ENCODE peak calls at places on chromosomes 13 and 19, in four cellular contexts. One of them, this sample, is unnamed.

GRCh38 chr13:23979361-23980159 is 82.3 kb upstream of the C1QTNF9B start:
- DNase-seq in IMR-90: peak; percentile 82
- DNase-seq in neuronal stem cell: peak; percentile 65
- DNase-seq in mesenchymal stem cell: peak; percentile 85
- DNase-seq in this sample: peak; percentile 54

GRCh38 chr13:104086759-104087158 is 1020.5 kb upstream of the SLC10A2 start:
- DNase-seq in neuronal stem cell: no peak
- DNase-seq in mesenchymal stem cell: peak; percentile 8
- DNase-seq in IMR-90: peak; percentile 46
- DNase-seq in this sample: peak; percentile 47

GRCh38 chr19:38932425-38933179 is 1.9 kb downstream of the MRPS12 start:
- DNase-seq in neuronal stem cell: no peak
- DNase-seq in mesenchymal stem cell: peak; percentile 59
- DNase-seq in IMR-90: peak; percentile 44
- DNase-seq in this sample: peak; percentile 17

GRCh38 chr19:16365300-16365996 is 40.8 kb downstream of the KLF2 start:
- DNase-seq in neuronal stem cell: no peak
- DNase-seq in mesenchymal stem cell: no peak
- DNase-seq in IMR-90: no peak
- DNase-seq in this sample: no peak

GRCh38 chr13:109938255-109938936 is 152.0 kb upstream of the IRS2 start:
- DNase-seq in IMR-90: peak; percentile 93
- DNase-seq in mesenchymal stem cell: no peak
- DNase-seq in neuronal stem cell: no peak
- DNase-seq in this sample: no peak

GRCh38 chr13:98820744-98821371 is 68.4 kb upstream of the SLC15A1 start:
- DNase-seq in mesenchymal stem cell: no peak
- DNase-seq in neuronal stem cell: no peak
- DNase-seq in IMR-90: no peak
- DNase-seq in this sample: no peak

GRCh38 chr19:342801-343421 is 1.7 kb downstream of the MIER2 start:
- DNase-seq in IMR-90: peak; percentile 93
- DNase-seq in mesenchymal stem cell: peak; percentile 91
- DNase-seq in neuronal stem cell: no peak
- DNase-seq in this sample: no peak

GRCh38 chr13:91406619-91407018 is 8.2 kb downstream of the GPC5 start:
- DNase-seq in IMR-90: peak; percentile 35
- DNase-seq in neuronal stem cell: peak; percentile 30
- DNase-seq in mesenchymal stem cell: peak; percentile 45
- DNase-seq in this sample: peak; percentile 57

GRCh38 chr13:112716841-112717520 is 27.1 kb downstream of the ATP11A start:
- DNase-seq in mesenchymal stem cell: no peak
- DNase-seq in IMR-90: no peak
- DNase-seq in neuronal stem cell: no peak
- DNase-seq in this sample: no peak

GRCh38 chr13:30406779-30407416 is 15.4 kb upstream of the UBE2L5 start:
- DNase-seq in IMR-90: no peak
- DNase-seq in neuronal stem cell: no peak
- DNase-seq in mesenchymal stem cell: no peak
- DNase-seq in this sample: no peak

GRCh38 chr13:66492479-66492878 is 737.7 kb downstream of the PCDH9 start:
- DNase-seq in neuronal stem cell: no peak
- DNase-seq in IMR-90: no peak
- DNase-seq in mesenchymal stem cell: no peak
- DNase-seq in this sample: no peak

GRCh38 chr19:39996218-39996810 is 546 bp upstream of the ZNF546 start:
- DNase-seq in mesenchymal stem cell: peak; percentile 82
- DNase-seq in IMR-90: peak; percentile 70
- DNase-seq in neuronal stem cell: no peak
- DNase-seq in this sample: no peak

GRCh38 chr19:40567040-40567749 is 9.5 kb upstream of the SHKBP1 start:
- DNase-seq in mesenchymal stem cell: no peak
- DNase-seq in neuronal stem cell: no peak
- DNase-seq in IMR-90: no peak
- DNase-seq in this sample: no peak

GRCh38 chr19:53019684-53020083 is 6.0 kb downstream of the ERVV-1 start:
- DNase-seq in mesenchymal stem cell: no peak
- DNase-seq in IMR-90: no peak
- DNase-seq in neuronal stem cell: no peak
- DNase-seq in this sample: no peak

GRCh38 chr19:3968556-3969434 is 2.1 kb downstream of the DAPK3 start:
- DNase-seq in mesenchymal stem cell: peak; percentile 100
- DNase-seq in IMR-90: peak; percentile 100
- DNase-seq in neuronal stem cell: peak; percentile 97
- DNase-seq in this sample: peak; percentile 96

GRCh38 chr19:16075430-16076153 is 703 bp upstream of the TPM4 start:
- DNase-seq in neuronal stem cell: no peak
- DNase-seq in IMR-90: no peak
- DNase-seq in mesenchymal stem cell: no peak
- DNase-seq in this sample: peak; percentile 28

GRCh38 chr13:106617561-106617960 is 49.6 kb upstream of the ARGLU1 start:
- DNase-seq in IMR-90: peak; percentile 39
- DNase-seq in mesenchymal stem cell: no peak
- DNase-seq in neuronal stem cell: peak; percentile 35
- DNase-seq in this sample: no peak

GRCh38 chr13:20191902-20192469 is 752 bp downstream of the GJB2 start:
- DNase-seq in neuronal stem cell: no peak
- DNase-seq in mesenchymal stem cell: peak; percentile 24
- DNase-seq in IMR-90: no peak
- DNase-seq in this sample: peak; percentile 20

GRCh38 chr19:18999896-19000620 is 33.3 kb downstream of the SUGP2 start:
- DNase-seq in neuronal stem cell: no peak
- DNase-seq in IMR-90: peak; percentile 10
- DNase-seq in mesenchymal stem cell: peak; percentile 15
- DNase-seq in this sample: no peak

GRCh38 chr13:51895906-51896888 is 34.4 kb downstream of the CCDC70 start:
- DNase-seq in neuronal stem cell: peak; percentile 26
- DNase-seq in mesenchymal stem cell: peak; percentile 64
- DNase-seq in IMR-90: peak; percentile 61
- DNase-seq in this sample: peak; percentile 69

GRCh38 chr19:30068528-30069395 is 126.7 kb downstream of the URI1 start:
- DNase-seq in neuronal stem cell: no peak
- DNase-seq in mesenchymal stem cell: no peak
- DNase-seq in IMR-90: no peak
- DNase-seq in this sample: no peak

GRCh38 chr13:45367358-45367757 is 26.4 kb upstream of the TPT1 start:
- DNase-seq in mesenchymal stem cell: peak; percentile 74
- DNase-seq in neuronal stem cell: no peak
- DNase-seq in IMR-90: peak; percentile 94
- DNase-seq in this sample: peak; percentile 76

GRCh38 chr19:46818812-46819211 is 30.4 kb upstream of the SLC1A5 start:
- DNase-seq in mesenchymal stem cell: no peak
- DNase-seq in IMR-90: peak; percentile 33
- DNase-seq in neuronal stem cell: no peak
- DNase-seq in this sample: no peak

GRCh38 chr19:5765220-5765619 is 19.3 kb downstream of the PRR22 start:
- DNase-seq in IMR-90: no peak
- DNase-seq in neuronal stem cell: no peak
- DNase-seq in mesenchymal stem cell: no peak
- DNase-seq in this sample: no peak

GRCh38 chr19:42207767-42208259 is 9.7 kb downstream of the DEDD2 start:
- DNase-seq in neuronal stem cell: no peak
- DNase-seq in IMR-90: peak; percentile 89
- DNase-seq in mesenchymal stem cell: peak; percentile 89
- DNase-seq in this sample: no peak

GRCh38 chr13:35630551-35631275 is 154.2 kb upstream of the MAB21L1 start:
- DNase-seq in mesenchymal stem cell: peak; percentile 52
- DNase-seq in neuronal stem cell: peak; percentile 32
- DNase-seq in IMR-90: peak; percentile 70
- DNase-seq in this sample: peak; percentile 71

GRCh38 chr13:48412881-48413351 is at the start of gene LPAR6:
- DNase-seq in IMR-90: peak; percentile 73
- DNase-seq in mesenchymal stem cell: peak; percentile 87
- DNase-seq in neuronal stem cell: no peak
- DNase-seq in this sample: no peak

GRCh38 chr13:95564091-95564490 is 11.6 kb downstream of the CLDN10 start:
- DNase-seq in neuronal stem cell: no peak
- DNase-seq in mesenchymal stem cell: no peak
- DNase-seq in IMR-90: no peak
- DNase-seq in this sample: no peak

GRCh38 chr19:5001547-5002131 is 32.7 kb downstream of the KDM4B start:
- DNase-seq in mesenchymal stem cell: peak; percentile 55
- DNase-seq in neuronal stem cell: no peak
- DNase-seq in IMR-90: peak; percentile 71
- DNase-seq in this sample: peak; percentile 66

GRCh38 chr19:2607712-2608601 is 94.5 kb downstream of the GNG7 start:
- DNase-seq in neuronal stem cell: no peak
- DNase-seq in IMR-90: no peak
- DNase-seq in mesenchymal stem cell: no peak
- DNase-seq in this sample: no peak

GRCh38 chr19:11092181-11092538 is 2.9 kb downstream of the LDLR start:
- DNase-seq in neuronal stem cell: no peak
- DNase-seq in IMR-90: peak; percentile 74
- DNase-seq in mesenchymal stem cell: peak; percentile 93
- DNase-seq in this sample: peak; percentile 88

GRCh38 chr19:13951799-13952153 is 533 bp upstream of the DCAF15 start:
- DNase-seq in mesenchymal stem cell: no peak
- DNase-seq in IMR-90: no peak
- DNase-seq in neuronal stem cell: no peak
- DNase-seq in this sample: no peak

GRCh38 chr19:50567052-50567841 is 988 bp downstream of the LRRC4B start:
- DNase-seq in mesenchymal stem cell: no peak
- DNase-seq in neuronal stem cell: peak; percentile 57
- DNase-seq in IMR-90: no peak
- DNase-seq in this sample: no peak
- H3K18ac ChIP-seq in mesenchymal stem cell: no peak overlapping the region
- H3K18ac ChIP-seq in neuronal stem cell: peak overlapping the region; percentile 94
- H3K18ac ChIP-seq in IMR-90: no peak overlapping the region
- H3K18ac ChIP-seq in this sample: no peak overlapping the region

DNA sequence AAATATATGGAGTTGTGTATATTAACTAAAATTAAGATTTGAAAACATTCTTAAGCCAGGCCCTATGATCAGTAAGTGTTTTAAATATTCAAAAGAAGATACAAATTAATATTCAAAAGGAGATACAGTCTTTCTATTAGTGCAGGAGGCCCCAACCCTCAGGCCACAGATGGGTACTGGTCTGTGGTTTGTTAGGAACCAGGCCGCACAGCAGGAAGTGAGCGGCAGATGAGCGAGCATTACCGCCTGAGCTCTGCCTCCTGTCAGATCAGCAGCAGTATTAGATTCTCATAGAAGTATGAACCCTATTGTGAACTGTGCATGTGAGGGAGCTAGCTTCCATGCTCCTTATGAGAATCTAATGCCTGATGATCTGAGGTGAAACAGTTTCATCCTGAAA is 232.9 kb downstream of the FOXO1 start:
- DNase-seq in mesenchymal stem cell: no peak
- DNase-seq in IMR-90: no peak
- DNase-seq in neuronal stem cell: no peak
- DNase-seq in this sample: no peak
- H3K18ac ChIP-seq in mesenchymal stem cell: no peak overlapping the region
- H3K18ac ChIP-seq in IMR-90: no peak overlapping the region
- H3K18ac ChIP-seq in neuronal stem cell: no peak overlapping the region
- H3K18ac ChIP-seq in this sample: no peak overlapping the region

GRCh38 chr13:55664178-55664577 is 1476.5 kb upstream of the PRR20A start:
- DNase-seq in neuronal stem cell: no peak
- DNase-seq in IMR-90: no peak
- DNase-seq in mesenchymal stem cell: no peak
- DNase-seq in this sample: no peak
- H3K18ac ChIP-seq in neuronal stem cell: no peak overlapping the region
- H3K18ac ChIP-seq in IMR-90: no peak overlapping the region
- H3K18ac ChIP-seq in mesenchymal stem cell: no peak overlapping the region
- H3K18ac ChIP-seq in this sample: no peak overlapping the region

DNA sequence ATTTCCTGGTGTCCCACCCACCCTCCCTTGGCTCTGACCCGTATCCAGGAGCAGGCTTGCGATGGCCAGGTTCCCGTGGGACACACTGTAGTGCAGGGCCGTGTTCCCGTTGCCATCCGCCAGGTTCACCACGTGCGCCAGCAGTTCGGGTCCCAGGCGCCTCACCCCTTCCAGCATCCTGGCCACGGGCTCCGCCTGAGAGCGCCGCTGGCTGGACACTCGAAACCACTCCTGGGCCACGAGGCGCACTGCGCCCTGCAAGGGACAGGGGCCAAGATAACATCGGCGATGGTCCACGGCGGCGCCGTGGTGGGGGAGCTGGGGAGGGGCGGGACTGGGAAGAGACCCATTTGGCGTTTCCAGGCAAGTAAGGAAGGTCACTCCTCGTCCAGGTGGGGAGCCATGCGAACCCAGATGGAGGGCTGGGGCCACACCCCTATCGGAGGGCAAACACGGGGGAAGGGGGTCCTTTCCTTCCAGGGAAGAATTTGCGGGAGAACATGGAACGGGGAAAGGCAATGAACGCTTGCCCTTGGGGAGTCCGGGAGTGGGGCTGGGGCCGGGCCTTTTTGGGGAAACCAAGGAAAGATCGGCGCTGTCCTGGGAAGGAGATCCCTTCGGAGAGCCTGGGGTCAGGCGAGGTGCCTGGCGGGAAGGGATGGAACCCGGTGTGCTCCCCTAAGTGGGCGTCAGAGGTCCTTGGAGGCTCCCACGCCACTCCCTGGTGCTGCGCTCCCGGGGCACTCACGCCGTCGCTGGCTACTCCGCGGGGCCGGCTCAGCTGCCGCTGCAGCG is 9.9 kb downstream of the KANK3 start:
- DNase-seq in IMR-90: no peak
- DNase-seq in mesenchymal stem cell: no peak
- DNase-seq in neuronal stem cell: no peak
- DNase-seq in this sample: no peak
- H3K18ac ChIP-seq in IMR-90: no peak overlapping the region
- H3K18ac ChIP-seq in mesenchymal stem cell: no peak overlapping the region
- H3K18ac ChIP-seq in neuronal stem cell: peak overlapping the region; percentile 93
- H3K18ac ChIP-seq in this sample: no peak overlapping the region